ENCODE peak calls at places on chromosomes 7 and 10, in six cellular contexts. X, T, M, K, J and D are unnamed samples.

GRCh38 chr7:128863433-128863989 is 855 bp downstream of the ATP6V1F start:
- DNase-seq in X (peak; percentile 25), J (peak; percentile 39), K (no peak), T (peak; percentile 30), M (no peak), D (peak; percentile 84)

GRCh38 chr10:132101529-132101928 is 35.8 kb downstream of the JAKMIP3 start:
- DNase-seq in K (no peak), X (no peak), J (no peak), T (no peak), M (no peak), D (no peak)

GRCh38 chr10:132202070-132202970 is 15.6 kb downstream of the DPYSL4 start:
- DNase-seq in M (no peak), X (no peak), J (no peak), K (peak; percentile 26), T (no peak), D (no peak)

GRCh38 chr7:36971515-36972139 is 247.3 kb upstream of the AOAH start:
- DNase-seq in X (no peak), M (no peak), K (no peak), T (no peak), J (no peak), D (no peak)

GRCh38 chr7:3597243-3597642 is 296.2 kb downstream of the SDK1 start:
- DNase-seq in X (no peak), T (no peak), K (no peak), M (no peak), J (no peak), D (no peak)

GRCh38 chr10:128035557-128035973 is 90.7 kb downstream of the MKI67 start:
- DNase-seq in K (peak; percentile 66), X (peak; percentile 50), M (no peak), J (peak; percentile 72), T (no peak), D (peak; percentile 81)

GRCh38 chr7:81887098-81887497 is 117.3 kb upstream of the HGF start:
- DNase-seq in K (no peak), X (no peak), T (peak; percentile 91), J (no peak), M (no peak), D (no peak)

GRCh38 chr7:72405389-72405788 is 6.7 kb downstream of the CALN1 start:
- DNase-seq in K (peak; percentile 31), M (no peak), X (no peak), T (no peak), J (no peak), D (no peak)

GRCh38 chr7:102896585-102896984 is 16.2 kb upstream of the LRRC17 start:
- DNase-seq in K (no peak), M (no peak), J (no peak), X (no peak), T (no peak), D (no peak)

GRCh38 chr10:69409968-69410367 is 6.8 kb downstream of the TACR2 start:
- DNase-seq in X (no peak), M (no peak), J (no peak), K (peak; percentile 37), T (no peak), D (no peak)